ENCODE peak calls at places on chromosomes 4 and X, in nine cellular contexts. A is body of pancreas, Q is Peyer's patch, H is tibial artery, O is tibial nerve, G is uterus, Z is SK-N-SH, E is thoracic aorta, D is transverse colon. V is an unnamed sample.

GRCh38 chr4:159608434-159608833 is 505.6 kb downstream of the RAPGEF2 start:
- DNase-seq in A (no peak), Q (no peak), H (no peak), O (no peak), G (no peak), Z (no peak), E (no peak), D (no peak), V (no peak)

GRCh38 chr4:108385076-108385475 is 216.3 kb upstream of the LEF1 start:
- DNase-seq in A (no peak), Q (no peak), H (no peak), O (no peak), G (no peak), Z (no peak), E (no peak), D (no peak), V (no peak)

GRCh38 chr4:99447079-99447478 is 11.9 kb upstream of the ADH7 start:
- DNase-seq in A (no peak), Q (no peak), H (no peak), O (no peak), G (no peak), Z (no peak), E (no peak), D (no peak), V (no peak)

GRCh38 chr4:174423257-174423944 is 98.9 kb downstream of the HPGD start:
- DNase-seq in A (peak), Q (no peak), H (peak), O (no peak), G (peak), Z (no peak), E (peak), D (no peak), V (peak)

GRCh38 chrX:106246511-106246910 is 78.4 kb downstream of the PWWP3B start:
- DNase-seq in A (no peak), Q (no peak), H (no peak), O (no peak), G (no peak), Z (no peak), E (no peak), D (no peak), V (no peak)

GRCh38 chrX:7372843-7373525 is 225.0 kb upstream of the PUDP start:
- DNase-seq in A (no peak), Q (no peak), H (no peak), O (no peak), G (no peak), Z (no peak), E (no peak), D (no peak), V (no peak)

GRCh38 chrX:2784026-2784425 is 32.2 kb downstream of the XG start:
- DNase-seq in A (no peak), Q (no peak), H (peak), O (no peak), G (no peak), Z (no peak), E (no peak), D (no peak), V (no peak)

GRCh38 chrX:23317799-23318724 is 16.6 kb upstream of the PTCHD1 start:
- DNase-seq in A (no peak), Q (no peak), H (no peak), O (no peak), G (no peak), Z (peak), E (no peak), D (peak), V (peak)

GRCh38 chr4:74320559-74321118 is 12.4 kb downstream of the EPGN start:
- DNase-seq in A (peak), Q (peak), H (no peak), O (no peak), G (no peak), Z (peak), E (no peak), D (peak), V (peak)

GRCh38 chr4:74942251-74942917 is 9.5 kb downstream of the PARM1 start:
- DNase-seq in A (no peak), Q (no peak), H (no peak), O (no peak), G (no peak), Z (no peak), E (no peak), D (no peak), V (no peak)

GRCh38 chr4:91304292-91304691 is 999.5 kb upstream of the GRID2 start:
- DNase-seq in A (no peak), Q (no peak), H (no peak), O (no peak), G (no peak), Z (no peak), E (no peak), D (no peak), V (no peak)

GRCh38 chr4:154877110-154877760 is 96.2 kb downstream of the RBM46 start:
- DNase-seq in A (no peak), Q (no peak), H (no peak), O (no peak), G (no peak), Z (no peak), E (no peak), D (no peak), V (no peak)

GRCh38 chr4:37666625-37667071 is 19.5 kb downstream of the RELL1 start:
- DNase-seq in A (no peak), Q (peak), H (peak), O (peak), G (peak), Z (no peak), E (peak), D (peak), V (peak)

GRCh38 chrX:154540897-154541535 is 5.6 kb downstream of the G6PD start:
- DNase-seq in A (no peak), Q (no peak), H (no peak), O (no peak), G (no peak), Z (no peak), E (no peak), D (no peak), V (no peak)

GRCh38 chrX:4668802-4669536 is 955.5 kb upstream of the PRKX start:
- DNase-seq in A (no peak), Q (no peak), H (no peak), O (no peak), G (no peak), Z (no peak), E (no peak), D (no peak), V (no peak)

GRCh38 chr4:64341711-64342110 is 67.5 kb downstream of the TECRL start:
- DNase-seq in A (no peak), Q (no peak), H (no peak), O (no peak), G (no peak), Z (no peak), E (no peak), D (no peak), V (no peak)

GRCh38 chr4:54658321-54659093 is 750 bp downstream of the KIT start:
- DNase-seq in A (peak), Q (peak), H (peak), O (no peak), G (peak), Z (peak), E (no peak), D (peak), V (peak)

DNA sequence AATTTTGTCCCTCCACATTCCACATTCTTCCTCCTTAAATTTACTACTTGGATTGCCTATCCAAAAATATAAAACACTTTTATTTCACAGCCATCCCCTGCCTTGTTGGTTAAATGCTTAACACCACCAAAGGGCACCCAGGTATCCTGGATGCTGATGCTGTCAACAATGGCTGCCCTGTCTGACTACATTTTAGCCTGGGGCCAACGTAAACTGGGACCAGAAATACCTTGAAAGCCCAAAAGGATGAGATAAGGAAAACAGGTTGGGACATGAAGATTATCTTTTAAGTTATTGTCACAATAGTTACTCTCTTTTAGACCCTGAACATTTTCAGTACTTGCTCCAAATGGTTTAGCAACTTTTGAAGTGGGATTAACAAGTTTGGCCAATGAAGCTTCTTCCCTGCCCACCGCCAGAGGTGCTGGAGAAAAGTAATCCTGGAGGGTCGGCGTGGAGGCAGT is 775 bp upstream of the YIPF6 start:
- DNase-seq in A (no peak), Q (no peak), H (no peak), O (no peak), G (no peak), Z (peak), E (no peak), D (no peak), V (no peak)
- TF ChIP-seq CTCF in A (no peak), Q (no peak), H (no peak), O (no peak), G (peak), Z (peak), E (no peak), D (no peak), V (no peak)

GRCh38 chrX:16754019-16754418 is 32.2 kb upstream of the TXLNG start:
- DNase-seq in A (no peak), Q (no peak), H (no peak), O (no peak), G (no peak), Z (no peak), E (no peak), D (no peak), V (no peak)
- TF ChIP-seq CTCF in A (no peak), Q (no peak), H (no peak), O (no peak), G (no peak), Z (no peak), E (no peak), D (no peak), V (no peak)

DNA sequence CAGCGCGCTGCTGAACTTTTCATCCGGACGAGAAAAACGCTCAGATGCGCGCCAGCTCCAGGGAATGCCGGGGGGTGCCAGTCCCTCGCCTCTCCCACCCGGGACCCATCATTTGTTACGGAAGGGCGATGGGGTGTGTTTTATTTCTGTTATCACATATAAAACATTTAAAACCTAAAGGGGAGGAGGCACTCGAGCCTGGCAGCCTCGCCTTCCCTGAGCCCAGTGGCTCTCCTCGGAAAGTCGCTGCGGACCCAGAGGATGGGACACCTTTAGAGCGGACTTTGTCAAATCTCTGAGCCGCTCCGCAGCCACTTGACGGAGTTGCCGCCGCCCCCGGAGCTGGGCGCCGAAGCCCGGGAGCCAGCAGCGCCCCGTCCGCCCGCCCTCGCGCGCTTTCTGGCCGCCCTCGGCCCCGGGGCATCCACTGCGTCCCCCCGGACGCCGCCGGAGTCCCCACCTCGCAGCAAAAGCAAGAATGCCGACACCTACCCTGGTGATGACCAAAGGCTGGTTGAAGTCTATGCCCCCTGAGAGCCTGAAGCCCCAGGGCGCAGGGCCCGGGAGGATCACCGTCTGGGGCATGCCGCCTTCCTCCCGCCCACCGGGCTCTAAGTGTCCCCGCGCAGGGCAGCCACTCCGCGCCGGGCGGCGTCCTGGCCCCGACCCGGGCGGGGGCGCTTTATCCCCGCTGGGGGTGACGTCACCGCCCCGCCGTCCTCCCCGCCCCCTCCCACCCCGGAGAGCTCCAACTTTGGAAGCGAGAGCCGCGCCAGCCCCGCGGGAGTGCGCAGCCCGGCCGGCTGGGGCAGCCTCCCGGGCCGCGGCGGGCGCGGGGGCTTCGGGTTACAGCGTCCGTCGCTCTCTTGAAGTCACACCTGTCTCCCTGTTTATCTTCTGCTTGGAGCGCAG is at the start of gene PDLIM3:
- DNase-seq in A (peak), Q (peak), H (peak), O (no peak), G (peak), Z (peak), E (peak), D (peak), V (peak)
- TF ChIP-seq CTCF in A (no peak), Q (no peak), H (no peak), O (no peak), G (no peak), Z (no peak), E (no peak), D (no peak), V (no peak)

GRCh38 chr4:10982305-10982704 is 297.7 kb upstream of the CLNK start:
- DNase-seq in A (no peak), Q (no peak), H (no peak), O (no peak), G (no peak), Z (no peak), E (no peak), D (no peak), V (no peak)

GRCh38 chr4:10984815-10985214 is 300.2 kb upstream of the CLNK start:
- DNase-seq in A (no peak), Q (no peak), H (no peak), O (no peak), G (no peak), Z (no peak), E (no peak), D (no peak), V (no peak)

GRCh38 chr4:10983885-10984284 is 299.3 kb upstream of the CLNK start:
- DNase-seq in A (no peak), Q (no peak), H (no peak), O (no peak), G (no peak), Z (no peak), E (no peak), D (no peak), V (no peak)

GRCh38 chr4:10981611-10982010 is 297.0 kb upstream of the CLNK start:
- DNase-seq in A (no peak), Q (no peak), H (no peak), O (no peak), G (no peak), Z (no peak), E (no peak), D (no peak), V (no peak)

GRCh38 chr4:10983274-10983673 is 298.7 kb upstream of the CLNK start:
- DNase-seq in A (no peak), Q (no peak), H (no peak), O (no peak), G (no peak), Z (no peak), E (no peak), D (peak), V (no peak)
- TF ChIP-seq CTCF in A (no peak), Q (no peak), H (no peak), O (no peak), G (no peak), Z (no peak), E (no peak), D (no peak), V (no peak)